ENCODE peak calls at places on chromosomes 6 and 20, in ten cellular contexts. W is AG04449; N is GM03348; C is Caki2; H is GM10248; D is CD4-positive, alpha-beta T cell; Z is NCI-H2081 treated with DMSO at 0.1 percent for 48 hours; Y is NCI-H226; F is activated gamma-delta T cell; K is right lobe of liver. A is an unnamed sample.

GRCh38 chr6:90121982-90122381 is 174.7 kb downstream of the BACH2 start:
- DNase-seq in W (no peak), N (no peak), C (no peak), H (no peak), D (no peak), Z (no peak), Y (no peak), F (no peak), K (no peak), A (no peak)

GRCh38 chr20:39885975-39886649 is 802.9 kb downstream of the MAFB start:
- DNase-seq in W (peak), N (peak), C (peak), H (peak), D (no peak), Z (no peak), Y (no peak), F (no peak), K (peak), A (peak)

GRCh38 chr6:154234019-154234772 is 122.4 kb downstream of the IPCEF1 start:
- DNase-seq in W (no peak), N (no peak), C (no peak), H (no peak), D (no peak), Z (no peak), Y (no peak), F (no peak), K (no peak), A (no peak)

GRCh38 chr6:3813150-3813780 is 35.9 kb upstream of the FAM50B start:
- DNase-seq in W (no peak), N (peak), C (peak), H (peak), D (no peak), Z (no peak), Y (peak), F (no peak), K (no peak), A (peak)

GRCh38 chr20:45892828-45893500 is 1.8 kb downstream of the CTSA start:
- DNase-seq in W (no peak), N (no peak), C (no peak), H (no peak), D (no peak), Z (no peak), Y (no peak), F (no peak), K (no peak), A (no peak)

GRCh38 chr6:144265390-144265789 is 19.7 kb upstream of the UTRN start:
- DNase-seq in W (no peak), N (no peak), C (peak), H (peak), D (no peak), Z (no peak), Y (peak), F (no peak), K (no peak), A (no peak)

GRCh38 chr6:83514877-83515466 is 2.6 kb downstream of the PRSS35 start:
- DNase-seq in W (peak), N (peak), C (peak), H (peak), D (no peak), Z (no peak), Y (no peak), F (no peak), K (no peak), A (peak)

GRCh38 chr6:19327684-19328083 is 509.5 kb upstream of the ID4 start:
- DNase-seq in W (no peak), N (peak), C (peak), H (no peak), D (no peak), Z (no peak), Y (no peak), F (no peak), K (no peak), A (peak)

GRCh38 chr6:37647765-37648085 is 50.0 kb downstream of the MDGA1 start:
- DNase-seq in W (no peak), N (no peak), C (no peak), H (no peak), D (no peak), Z (no peak), Y (no peak), F (no peak), K (no peak), A (no peak)

GRCh38 chr6:35419431-35419830 is 32.7 kb upstream of the FANCE start:
- DNase-seq in W (peak), N (no peak), C (no peak), H (no peak), D (no peak), Z (no peak), Y (no peak), F (no peak), K (no peak), A (no peak)

GRCh38 chr6:107264357-107264831 is 149.1 kb upstream of the BEND3 start:
- DNase-seq in W (no peak), N (peak), C (peak), H (no peak), D (no peak), Z (peak), Y (peak), F (no peak), K (no peak), A (no peak)

GRCh38 chr6:154012852-154013251 is 26.2 kb upstream of the OPRM1 start:
- DNase-seq in W (no peak), N (no peak), C (no peak), H (no peak), D (no peak), Z (no peak), Y (no peak), F (no peak), K (no peak), A (no peak)